ENCODE peak calls at places on chromosome 15, in five cellular contexts. A, I, V, L and P are unnamed samples.

GRCh38 chr15:37907136-37907535 is 27.3 kb upstream of the TMCO5A start:
- DNase-seq in I (peak), L (no peak), V (no peak), A (peak), P (peak)

GRCh38 chr15:87778358-87778757 is 478.2 kb downstream of the NTRK3 start:
- DNase-seq in L (no peak), I (no peak), V (no peak), A (no peak), P (no peak)

GRCh38 chr15:57527382-57528091 is 64.2 kb upstream of the MYZAP start:
- DNase-seq in I (peak), A (peak), L (peak), V (peak), P (peak)

GRCh38 chr15:99504071-99504822 is 61.5 kb upstream of the MEF2A start:
- DNase-seq in L (peak), A (no peak), I (no peak), V (no peak), P (no peak)

GRCh38 chr15:101813803-101814534 is 2.0 kb downstream of the OR4F15 start:
- DNase-seq in L (no peak), V (no peak), I (no peak), A (no peak), P (peak)

GRCh38 chr15:57560976-57561711 is 30.6 kb upstream of the MYZAP start:
- DNase-seq in A (peak), L (peak), I (peak), V (peak), P (peak)

GRCh38 chr15:47820780-47821319 is 103.5 kb downstream of the SEMA6D start:
- DNase-seq in L (peak), A (no peak), V (no peak), I (peak), P (peak)

GRCh38 chr15:35260961-35261360 is 175.9 kb upstream of the NANOGP8 start:
- DNase-seq in I (no peak), L (no peak), V (no peak), A (no peak), P (no peak)

GRCh38 chr15:31329640-31330010 is 3.0 kb downstream of the KLF13 start:
- DNase-seq in V (no peak), A (no peak), I (no peak), L (no peak), P (no peak)

DNA sequence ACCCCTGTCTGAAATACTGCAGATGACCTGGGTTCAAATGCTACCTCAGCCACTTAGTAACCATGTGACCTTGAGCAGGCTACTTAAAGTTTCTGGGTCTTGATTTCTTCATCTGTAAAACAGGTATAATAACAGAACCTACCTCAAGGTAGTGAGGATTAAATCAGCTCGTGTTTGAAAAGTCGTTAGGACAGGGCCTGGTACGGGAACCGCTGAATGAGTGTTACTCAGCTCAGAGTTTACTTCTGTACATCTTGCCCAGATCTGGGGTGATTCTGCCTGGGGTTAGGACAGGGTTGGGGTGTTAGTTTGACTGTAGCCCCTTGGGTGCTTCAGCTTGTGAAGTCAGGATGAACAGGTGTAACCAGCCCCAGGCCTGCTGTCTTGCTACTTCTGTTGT is 1.8 kb downstream of the SEMA4B start:
- DNase-seq in L (no peak), V (no peak), A (no peak), I (no peak), P (no peak)
- TF ChIP-seq CTCF in L (no peak), V (no peak), A (no peak), I (no peak), P (no peak)

DNA sequence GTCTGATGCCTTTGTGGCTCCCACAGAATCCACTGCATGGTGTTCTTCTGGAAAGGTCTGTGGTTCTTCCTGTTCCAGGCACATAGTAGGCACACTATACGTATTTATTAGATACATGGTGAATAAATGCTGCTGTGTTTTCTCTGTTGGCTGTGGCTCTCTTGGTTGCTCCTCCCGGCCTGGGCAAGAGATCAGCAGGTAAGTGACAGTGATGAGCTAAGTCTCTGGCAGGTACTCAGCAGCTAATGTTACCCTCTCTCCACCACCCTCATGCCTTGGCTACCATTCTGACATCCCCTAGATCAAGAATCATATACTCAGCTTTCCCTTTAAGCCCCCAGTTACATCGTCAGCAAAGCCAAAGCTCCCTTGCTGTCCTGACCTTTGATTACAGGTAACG is 8.4 kb downstream of the SV2B start:
- DNase-seq in V (no peak), A (no peak), L (no peak), I (no peak), P (no peak)
- H3K4me3 ChIP-seq in V (no peak), A (no peak), L (no peak), I (no peak), P (no peak)

GRCh38 chr15:39583586-39584265 is 2.8 kb downstream of the THBS1 start:
- DNase-seq in L (peak), V (no peak), I (peak), A (peak), P (peak)
- TF ChIP-seq CTCF in L (peak), V (peak), I (peak), A (peak), P (peak)

DNA sequence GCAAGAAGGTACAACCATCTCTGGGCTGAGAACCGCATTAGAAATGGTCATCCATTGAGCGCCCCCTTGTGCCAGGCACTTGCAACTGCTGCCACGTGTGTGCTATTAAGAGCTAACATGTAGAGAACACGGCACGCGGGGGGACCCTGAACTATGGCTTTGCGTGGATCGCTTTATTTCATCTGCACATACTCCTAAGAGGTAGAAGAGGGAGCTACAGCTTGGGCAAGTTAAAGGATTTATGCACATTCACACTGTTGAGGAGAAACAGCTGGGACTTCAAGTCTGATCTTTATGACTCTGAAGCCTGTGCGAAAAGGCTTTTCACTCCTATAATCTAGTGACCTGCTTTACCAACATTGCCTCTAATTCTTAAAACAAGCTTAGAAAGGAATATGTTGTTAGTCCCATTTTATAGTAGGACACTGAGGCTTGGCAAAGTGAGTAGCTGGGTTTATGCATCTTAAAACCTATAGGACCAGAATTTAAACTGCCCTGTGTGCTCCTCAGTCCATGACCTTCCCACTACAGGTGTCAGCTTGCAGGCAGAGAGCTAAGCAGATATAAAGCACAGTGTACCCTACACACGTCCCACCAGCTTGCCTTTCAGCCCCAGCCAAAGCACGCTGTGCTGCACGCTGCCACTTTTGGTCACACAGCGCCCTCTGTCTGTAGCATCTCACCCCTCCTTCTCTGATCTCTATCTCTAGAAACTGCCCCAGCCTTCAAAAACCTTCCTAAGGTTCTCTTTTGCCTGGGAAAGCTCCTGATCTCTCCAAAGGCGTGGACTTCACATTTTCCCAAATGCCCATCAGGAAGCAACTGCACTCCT is 57.8 kb downstream of the STARD5 start:
- DNase-seq in A (peak), V (no peak), I (peak), L (peak), P (peak)
- H3K4me3 ChIP-seq in A (peak), V (no peak), I (no peak), L (no peak), P (no peak)

GRCh38 chr15:42920281-42921048 is at the start of gene TTBK2:
- DNase-seq in V (peak), I (peak), L (peak), A (peak), P (peak)
- TF ChIP-seq CTCF in V (no peak), I (no peak), L (no peak), A (no peak), P (no peak)

DNA sequence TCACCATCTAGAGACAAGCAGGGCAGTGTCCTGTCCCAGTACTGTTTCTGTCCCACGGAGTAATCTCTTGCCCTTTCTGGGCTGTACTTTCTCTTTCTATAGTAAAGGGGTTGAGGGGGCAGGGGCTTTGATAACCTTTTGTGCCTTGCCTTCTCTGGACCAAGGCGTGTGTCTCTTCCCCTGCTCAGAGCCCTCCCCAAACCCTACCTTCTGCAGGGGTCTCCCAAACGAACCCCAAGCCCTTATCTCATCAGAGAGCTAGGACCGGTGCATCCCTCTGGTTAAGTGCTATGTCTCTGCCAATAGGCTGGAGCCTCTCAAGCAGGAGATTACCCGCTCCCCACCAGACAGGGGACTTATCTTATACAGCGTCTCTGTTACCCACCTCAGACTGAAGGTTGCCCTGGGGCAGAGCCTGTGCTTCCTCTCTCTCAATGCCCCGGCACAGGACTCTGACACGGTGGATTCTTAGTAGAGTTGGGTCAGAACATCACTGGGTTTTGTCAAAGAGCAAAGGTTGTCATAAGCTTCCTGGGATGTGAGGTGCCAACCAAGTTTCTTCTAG is 2.9 kb downstream of the PLEKHO2 start:
- DNase-seq in V (no peak), A (no peak), L (peak), I (no peak), P (no peak)
- H3K4me3 ChIP-seq in V (peak), A (no peak), L (peak), I (no peak), P (no peak)

DNA sequence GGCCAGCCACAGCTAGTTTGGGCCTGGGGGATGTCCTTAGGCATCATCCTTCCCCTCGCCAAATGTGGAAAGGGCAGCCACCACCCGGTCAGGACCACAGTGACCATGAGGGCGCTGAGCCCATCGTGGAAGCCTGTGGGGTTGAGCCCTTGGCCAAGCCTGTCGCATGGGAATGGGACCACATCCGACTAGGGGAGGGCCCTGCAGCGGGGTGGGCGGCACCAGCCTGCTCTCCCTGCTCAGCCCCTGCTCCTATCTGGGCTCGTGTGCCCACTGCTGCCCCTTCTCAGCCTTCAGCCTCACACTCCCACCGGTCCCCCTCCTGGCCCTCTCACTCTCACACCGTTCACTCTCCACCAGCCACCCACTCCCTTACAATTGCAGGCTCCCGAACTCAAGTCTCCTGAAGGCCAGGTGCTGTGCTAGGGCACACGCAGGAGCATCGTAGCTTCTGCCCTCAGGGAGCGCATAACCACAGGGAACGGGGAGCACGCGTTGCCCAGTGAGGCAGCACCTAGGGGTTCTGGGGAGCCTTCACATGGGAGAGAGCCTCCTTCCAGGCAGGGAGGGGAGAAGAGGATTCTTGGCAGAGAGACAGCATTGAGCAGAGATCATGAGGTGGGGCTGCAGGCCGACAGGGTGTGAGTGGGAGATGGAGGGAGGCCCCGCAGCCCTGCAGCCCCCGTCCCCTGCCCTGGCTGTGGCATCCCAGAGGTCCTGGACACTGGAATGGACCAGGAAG is 26.1 kb downstream of the LOXL1 start:
- DNase-seq in L (no peak), I (no peak), V (no peak), A (no peak), P (no peak)
- TF ChIP-seq CTCF in L (no peak), I (no peak), V (no peak), A (no peak), P (no peak)

GRCh38 chr15:22838292-22839042 is at the start of gene NIPA2:
- DNase-seq in I (peak), L (peak), V (peak), A (peak), P (peak)
- H3K4me3 ChIP-seq in I (peak), L (peak), V (peak), A (peak), P (peak)

DNA sequence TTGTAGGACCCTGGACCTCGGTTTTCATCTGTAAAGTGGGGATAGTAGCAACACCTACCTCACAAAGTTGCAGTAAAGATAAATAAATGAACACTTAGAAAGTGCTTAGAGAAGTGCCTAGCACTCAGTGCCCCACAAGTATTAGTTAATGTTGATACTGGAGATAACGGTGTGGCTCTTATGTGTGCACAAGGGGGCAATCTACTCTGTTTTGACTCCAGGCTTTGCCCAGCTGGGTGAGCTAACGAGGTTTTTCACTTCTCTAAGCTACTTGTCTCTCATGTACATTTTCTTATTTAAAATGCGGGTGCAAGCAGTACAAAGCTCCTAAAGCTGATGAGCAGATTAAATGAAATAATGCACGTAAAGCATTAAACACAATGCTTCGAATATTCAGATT is 193.5 kb upstream of the ICE2 start:
- DNase-seq in L (peak), A (no peak), I (no peak), V (no peak), P (no peak)
- TF ChIP-seq CTCF in L (peak), A (no peak), I (no peak), V (peak), P (no peak)

GRCh38 chr15:68594533-68595259 is 15.9 kb downstream of the CORO2B start:
- DNase-seq in L (no peak), A (no peak), I (no peak), V (no peak), P (no peak)

GRCh38 chr15:68593341-68593740 is 14.5 kb downstream of the CORO2B start:
- DNase-seq in I (no peak), V (no peak), L (no peak), A (no peak), P (no peak)

GRCh38 chr15:68595260-68595564 is 16.4 kb downstream of the CORO2B start:
- DNase-seq in L (no peak), A (no peak), I (no peak), V (no peak), P (no peak)

GRCh38 chr15:68592548-68592947 is 13.8 kb downstream of the CORO2B start:
- DNase-seq in L (no peak), I (no peak), A (no peak), V (no peak), P (no peak)

DNA sequence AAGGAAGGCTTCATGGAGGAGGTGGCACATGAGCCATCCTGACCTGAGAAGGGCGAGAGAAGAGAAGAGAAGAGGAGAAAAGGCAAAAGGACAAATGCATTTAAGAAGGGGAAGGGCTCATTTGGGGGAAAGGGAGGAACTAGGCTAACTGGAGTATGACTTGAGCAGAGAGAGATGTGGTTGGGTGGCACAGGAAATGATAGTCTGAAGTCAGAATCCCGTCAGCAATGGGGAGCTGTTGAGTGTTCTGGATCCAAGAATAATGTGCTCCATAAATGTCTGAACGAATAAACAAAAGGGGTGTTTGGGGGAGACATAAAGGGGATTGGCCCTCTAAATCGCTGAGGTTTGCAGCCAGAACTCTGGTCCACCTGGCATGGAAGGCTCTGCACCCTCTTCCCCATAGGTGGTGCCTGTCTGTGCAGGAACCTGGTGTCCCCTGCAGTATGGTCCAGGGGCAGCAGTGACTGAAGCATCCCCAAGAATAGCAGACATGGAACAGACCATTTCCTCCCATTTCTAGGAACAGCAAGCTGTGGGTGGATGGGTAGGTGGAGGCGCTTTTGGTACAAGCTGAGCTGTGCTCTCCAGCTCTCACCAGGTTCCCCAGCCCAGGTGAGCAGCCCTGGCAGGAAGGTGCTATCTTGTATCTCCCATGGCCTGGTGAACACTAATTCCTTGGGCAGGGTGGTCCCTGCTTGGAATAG is 15.2 kb downstream of the CORO2B start:
- DNase-seq in A (no peak), L (no peak), I (no peak), V (no peak), P (no peak)
- H3K4me3 ChIP-seq in A (no peak), L (no peak), I (no peak), V (no peak), P (no peak)